ENCODE peak calls at places on chromosomes 4 and X, in five cellular contexts. Y is NCI-H345; L is activated CD4-positive, alpha-beta T cell treated with anti-CD3 and anti-CD28 coated beads, Interleukin-2, amount 50 U/mL, for 1 hour; H is NCI-H1105 treated with DMSO at 0.1 percent for 48 hours; P is EL. W is an unnamed sample.

GRCh38 chr4:121070696-121071639 is 1.4 kb downstream of the NDNF start:
- DNase-seq in Y (no peak), L (no peak), H (no peak), P (peak; percentile 48), W (peak; percentile 45)

GRCh38 chr4:2058264-2059033 is 678 bp upstream of the NAT8L start:
- DNase-seq in Y (peak; percentile 50), L (no peak), H (peak; percentile 6), P (no peak), W (peak; percentile 46)

GRCh38 chr4:185115827-185116232 is 27.2 kb upstream of the SLC25A4 start:
- DNase-seq in Y (no peak), L (no peak), H (peak; percentile 74), P (no peak), W (peak; percentile 95)

GRCh38 chr4:5979981-5980380 is 38.2 kb downstream of the C4orf50 start:
- DNase-seq in Y (peak; percentile 52), L (no peak), H (peak; percentile 34), P (peak; percentile 15), W (peak; percentile 81)

GRCh38 chr4:1091561-1091995 is 21.8 kb downstream of the RNF212 start:
- DNase-seq in Y (no peak), L (no peak), H (no peak), P (no peak), W (no peak)

GRCh38 chr4:139176299-139177048 is 544 bp downstream of the ELF2 start:
- DNase-seq in Y (peak; percentile 64), L (peak; percentile 64), H (peak; percentile 50), P (peak; percentile 81), W (peak; percentile 82)

GRCh38 chr4:76605099-76605563 is 170.1 kb downstream of the SHROOM3 start:
- DNase-seq in Y (no peak), L (no peak), H (no peak), P (peak; percentile 29), W (no peak)

GRCh38 chr4:17447056-17447455 is 64.8 kb downstream of the QDPR start:
- DNase-seq in Y (no peak), L (no peak), H (no peak), P (no peak), W (no peak)

GRCh38 chr4:188008377-188008776 is 12.8 kb downstream of the ZFP42 start:
- DNase-seq in Y (no peak), L (no peak), H (no peak), P (peak; percentile 73), W (peak; percentile 0)

GRCh38 chr4:156837625-156838345 is 133.8 kb downstream of the PDGFC start:
- DNase-seq in Y (no peak), L (no peak), H (no peak), P (no peak), W (no peak)

GRCh38 chr4:146273204-146273901 is 59.0 kb downstream of the REELD1 start:
- DNase-seq in Y (no peak), L (no peak), H (no peak), P (no peak), W (no peak)

GRCh38 chr4:7403001-7403400 is 31.7 kb downstream of the PSAPL1 start:
- DNase-seq in Y (no peak), L (no peak), H (no peak), P (no peak), W (no peak)

GRCh38 chrX:48793935-48794334 is 7.5 kb downstream of the GATA1 start:
- DNase-seq in Y (no peak), L (no peak), H (no peak), P (no peak), W (no peak)

GRCh38 chrX:7147431-7147977 is at the start of gene STS:
- DNase-seq in Y (peak; percentile 40), L (peak; percentile 15), H (peak; percentile 23), P (peak; percentile 7), W (peak; percentile 66)

GRCh38 chr4:141599853-141600252 is 36.5 kb upstream of the IL15 start:
- DNase-seq in Y (no peak), L (no peak), H (no peak), P (peak; percentile 10), W (no peak)

W was measured in NCI-H82.